ENCODE peak calls at places on chromosomes 1 and 21, in eight cellular contexts. R is NCI-H82, X is Caki2, E is NCI-H748 treated with DMSO at 0.1 percent for 48 hours, L is MM.1S, H is GF-D8, M is SK-N-MC, D is HFF-Myc. A is an unnamed sample.

GRCh38 chr21:32256873-32257620 is 21.8 kb downstream of the MIS18A start:
- DNase-seq in R (no peak), X (peak; percentile 89), E (peak; percentile 7), L (no peak), H (no peak), M (no peak), D (peak; percentile 80), A (no peak)

GRCh38 chr1:17549384-17549783 is 9.9 kb downstream of the ARHGEF10L start:
- DNase-seq in R (no peak), X (no peak), E (no peak), L (no peak), H (no peak), M (no peak), D (no peak), A (no peak)

GRCh38 chr1:99782397-99782796 is 16.0 kb upstream of the FRRS1 start:
- DNase-seq in R (no peak), X (no peak), E (no peak), L (no peak), H (no peak), M (no peak), D (no peak), A (no peak)

GRCh38 chr1:212514056-212514614 is 81.4 kb downstream of the NENF start:
- DNase-seq in R (peak; percentile 49), X (peak; percentile 95), E (no peak), L (no peak), H (no peak), M (no peak), D (peak; percentile 15), A (no peak)

GRCh38 chr21:35528109-35529042 is 479.3 kb upstream of the RUNX1 start:
- DNase-seq in R (no peak), X (no peak), E (no peak), L (no peak), H (peak; percentile 17), M (no peak), D (no peak), A (peak; percentile 79)

GRCh38 chr1:172167801-172168596 is 252.5 kb upstream of the C1orf105 start:
- DNase-seq in R (peak; percentile 15), X (peak; percentile 82), E (no peak), L (no peak), H (no peak), M (no peak), D (no peak), A (no peak)

GRCh38 chr1:18751425-18751824 is 108.0 kb downstream of the TAS1R2 start:
- DNase-seq in R (peak; percentile 66), X (no peak), E (no peak), L (no peak), H (no peak), M (no peak), D (no peak), A (no peak)

GRCh38 chr1:214146523-214146922 is 134.4 kb upstream of the SMYD2 start:
- DNase-seq in R (no peak), X (no peak), E (no peak), L (no peak), H (no peak), M (no peak), D (no peak), A (no peak)

GRCh38 chr1:51768971-51769601 is 109.4 kb downstream of the NRDC start:
- DNase-seq in R (peak; percentile 74), X (peak; percentile 60), E (peak; percentile 15), L (peak; percentile 72), H (peak; percentile 24), M (peak; percentile 32), D (peak; percentile 45), A (peak; percentile 70)

GRCh38 chr1:1306070-1306660 is 1.6 kb downstream of the ACAP3 start:
- DNase-seq in R (peak; percentile 79), X (no peak), E (no peak), L (no peak), H (no peak), M (no peak), D (no peak), A (no peak)

GRCh38 chr1:1684031-1684681 is 8.4 kb downstream of the SLC35E2B start:
- DNase-seq in R (no peak), X (no peak), E (no peak), L (no peak), H (no peak), M (no peak), D (no peak), A (no peak)

GRCh38 chr1:7456683-7457082 is 314.4 kb upstream of the VAMP3 start:
- DNase-seq in R (peak; percentile 62), X (no peak), E (no peak), L (no peak), H (no peak), M (no peak), D (no peak), A (no peak)

GRCh38 chr1:44653107-44653964 is 20.9 kb downstream of the TMEM53 start:
- DNase-seq in R (no peak), X (no peak), E (no peak), L (no peak), H (no peak), M (no peak), D (no peak), A (no peak)

GRCh38 chr1:35507947-35508346 is 49.3 kb downstream of the KIAA0319L start:
- DNase-seq in R (no peak), X (no peak), E (no peak), L (no peak), H (no peak), M (no peak), D (no peak), A (no peak)

GRCh38 chr21:39434950-39435349 is 10.6 kb downstream of the LCA5L start:
- DNase-seq in R (no peak), X (no peak), E (no peak), L (no peak), H (no peak), M (no peak), D (no peak), A (no peak)

GRCh38 chr1:247110627-247111258 is 6.6 kb upstream of the ZNF669 start:
- DNase-seq in R (peak; percentile 87), X (no peak), E (no peak), L (no peak), H (no peak), M (no peak), D (no peak), A (no peak)

GRCh38 chr1:15942661-15943514 is 33.0 kb downstream of the ZBTB17 start:
- DNase-seq in R (no peak), X (no peak), E (no peak), L (no peak), H (no peak), M (no peak), D (no peak), A (no peak)

GRCh38 chr1:85406887-85407593 is 57.9 kb downstream of the DDAH1 start:
- DNase-seq in R (no peak), X (peak; percentile 71), E (no peak), L (no peak), H (no peak), M (no peak), D (peak; percentile 81), A (no peak)

GRCh38 chr1:53654216-53655210 is 84.5 kb downstream of the GLIS1 start:
- DNase-seq in R (no peak), X (no peak), E (no peak), L (no peak), H (no peak), M (no peak), D (peak; percentile 24), A (no peak)

GRCh38 chr1:109622103-109622892 is 2.7 kb downstream of the AMPD2 start:
- DNase-seq in R (no peak), X (no peak), E (no peak), L (no peak), H (no peak), M (no peak), D (no peak), A (no peak)

GRCh38 chr1:13838236-13838635 is 138.2 kb downstream of the PRDM2 start:
- DNase-seq in R (no peak), X (no peak), E (no peak), L (no peak), H (no peak), M (peak; percentile 77), D (no peak), A (no peak)

GRCh38 chr1:15961492-15961891 is 14.4 kb downstream of the ZBTB17 start:
- DNase-seq in R (peak; percentile 71), X (no peak), E (no peak), L (no peak), H (no peak), M (no peak), D (no peak), A (no peak)